ENCODE peak calls at places on chromosomes 7 and 10, in six cellular contexts. I, J, S, R, T and X are unnamed samples.

GRCh38 chr10:116185199-116185598 is 87.8 kb downstream of the GFRA1 start:
- DNase-seq in I (no peak), J (no peak), S (no peak), R (no peak), T (no peak), X (no peak)

GRCh38 chr10:82190432-82191260 is 315.7 kb downstream of the NRG3 start:
- DNase-seq in I (no peak), J (peak), S (no peak), R (no peak), T (no peak), X (no peak)

GRCh38 chr10:72087969-72088878 is at the start of gene SPOCK2:
- DNase-seq in I (no peak), J (peak), S (no peak), R (no peak), T (no peak), X (peak)

GRCh38 chr7:20152511-20152910 is 64.7 kb downstream of the MACC1 start:
- DNase-seq in I (no peak), J (no peak), S (no peak), R (no peak), T (no peak), X (no peak)

GRCh38 chr7:24574365-24574764 is 1.1 kb downstream of the PALS2 start:
- DNase-seq in I (no peak), J (no peak), S (no peak), R (peak), T (no peak), X (no peak)

GRCh38 chr10:68870545-68871104 is 30.5 kb upstream of the DDX50 start:
- DNase-seq in I (no peak), J (no peak), S (no peak), R (no peak), T (no peak), X (no peak)

GRCh38 chr7:158238616-158239289 is 348.9 kb downstream of the PTPRN2 start:
- DNase-seq in I (no peak), J (no peak), S (no peak), R (no peak), T (no peak), X (no peak)

GRCh38 chr10:102565793-102566192 is 62.0 kb downstream of the SUFU start:
- DNase-seq in I (no peak), J (no peak), S (no peak), R (no peak), T (peak), X (peak)

GRCh38 chr7:21338728-21339164 is 89.1 kb upstream of the SP4 start:
- DNase-seq in I (no peak), J (peak), S (no peak), R (no peak), T (no peak), X (peak)

GRCh38 chr7:140640727-140641531 is at the start of gene DENND2A:
- DNase-seq in I (no peak), J (peak), S (no peak), R (peak), T (no peak), X (peak)

GRCh38 chr7:106167439-106168136 is 55.5 kb upstream of the SYPL1 start:
- DNase-seq in I (no peak), J (no peak), S (no peak), R (no peak), T (no peak), X (peak)

GRCh38 chr7:98091061-98091460 is 15.6 kb upstream of the LMTK2 start:
- DNase-seq in I (no peak), J (no peak), S (no peak), R (no peak), T (no peak), X (no peak)

GRCh38 chr10:126476256-126476655 is 88.0 kb upstream of the ADAM12 start:
- DNase-seq in I (no peak), J (no peak), S (no peak), R (no peak), T (no peak), X (no peak)

GRCh38 chr10:96384471-96384870 is 25.7 kb upstream of the OPALIN start:
- DNase-seq in I (no peak), J (no peak), S (no peak), R (no peak), T (no peak), X (no peak)

GRCh38 chr10:88764110-88764509 is 4.3 kb downstream of the LIPN start:
- DNase-seq in I (no peak), J (no peak), S (no peak), R (no peak), T (no peak), X (no peak)

GRCh38 chr10:109588259-109588658 is 335.1 kb downstream of the XPNPEP1 start:
- DNase-seq in I (no peak), J (no peak), S (no peak), R (no peak), T (no peak), X (no peak)

GRCh38 chr10:47312663-47312995 is 9.6 kb upstream of the GDF2 start:
- DNase-seq in I (no peak), J (no peak), S (no peak), R (no peak), T (no peak), X (no peak)

GRCh38 chr7:41872951-41873350 is 170.1 kb upstream of the INHBA start:
- DNase-seq in I (no peak), J (no peak), S (no peak), R (no peak), T (no peak), X (no peak)

GRCh38 chr7:13792208-13792607 is 197.3 kb downstream of the ETV1 start:
- DNase-seq in I (no peak), J (no peak), S (no peak), R (no peak), T (no peak), X (no peak)

GRCh38 chr7:28142650-28143049 is 37.9 kb downstream of the JAZF1 start:
- DNase-seq in I (no peak), J (no peak), S (no peak), R (no peak), T (no peak), X (peak)

GRCh38 chr10:90363799-90364483 is 493.9 kb downstream of the HTR7 start:
- DNase-seq in I (no peak), J (no peak), S (no peak), R (no peak), T (no peak), X (no peak)

GRCh38 chr10:29862926-29863614 is 196.3 kb downstream of the JCAD start:
- DNase-seq in I (no peak), J (peak), S (no peak), R (no peak), T (no peak), X (no peak)

GRCh38 chr7:46558482-46559193 is 637.6 kb upstream of the IGFBP3 start:
- DNase-seq in I (no peak), J (no peak), S (no peak), R (no peak), T (no peak), X (no peak)

GRCh38 chr10:60511823-60512222 is 122.1 kb upstream of the ANK3 start:
- DNase-seq in I (no peak), J (no peak), S (no peak), R (no peak), T (no peak), X (no peak)

GRCh38 chr7:100546868-100547800 is 8.1 kb downstream of the AGFG2 start:
- DNase-seq in I (no peak), J (peak), S (no peak), R (peak), T (no peak), X (no peak)

GRCh38 chr7:55271069-55271468 is 94.1 kb upstream of the LANCL2 start:
- DNase-seq in I (no peak), J (no peak), S (no peak), R (no peak), T (no peak), X (peak)

GRCh38 chr10:121753726-121754476 is 155.7 kb upstream of the FGFR2 start:
- DNase-seq in I (no peak), J (peak), S (peak), R (peak), T (no peak), X (peak)

GRCh38 chr10:97765201-97765600 is 6.6 kb downstream of the SFRP5 start:
- DNase-seq in I (no peak), J (no peak), S (no peak), R (no peak), T (no peak), X (no peak)

GRCh38 chr10:86288695-86289576 is 77.7 kb downstream of the GRID1 start:
- DNase-seq in I (no peak), J (no peak), S (no peak), R (no peak), T (no peak), X (no peak)

GRCh38 chr7:29865526-29865925 is 59.2 kb downstream of the WIPF3 start:
- DNase-seq in I (no peak), J (peak), S (no peak), R (no peak), T (peak), X (no peak)
- TF ChIP-seq MYC in I (no peak), J (no peak), S (no peak), R (no peak), T (no peak), X (no peak)

GRCh38 chr10:8137272-8137680 is 82.8 kb downstream of the GATA3 start:
- DNase-seq in I (no peak), J (no peak), S (no peak), R (no peak), T (no peak), X (no peak)

GRCh38 chr10:8136745-8137144 is 82.3 kb downstream of the GATA3 start:
- DNase-seq in I (no peak), J (no peak), S (no peak), R (no peak), T (no peak), X (no peak)

GRCh38 chr10:8130973-8131911 is 76.8 kb downstream of the GATA3 start:
- DNase-seq in I (peak), J (peak), S (peak), R (no peak), T (no peak), X (peak)

GRCh38 chr10:8129438-8129837 is 75.0 kb downstream of the GATA3 start:
- DNase-seq in I (no peak), J (no peak), S (no peak), R (no peak), T (no peak), X (no peak)

DNA sequence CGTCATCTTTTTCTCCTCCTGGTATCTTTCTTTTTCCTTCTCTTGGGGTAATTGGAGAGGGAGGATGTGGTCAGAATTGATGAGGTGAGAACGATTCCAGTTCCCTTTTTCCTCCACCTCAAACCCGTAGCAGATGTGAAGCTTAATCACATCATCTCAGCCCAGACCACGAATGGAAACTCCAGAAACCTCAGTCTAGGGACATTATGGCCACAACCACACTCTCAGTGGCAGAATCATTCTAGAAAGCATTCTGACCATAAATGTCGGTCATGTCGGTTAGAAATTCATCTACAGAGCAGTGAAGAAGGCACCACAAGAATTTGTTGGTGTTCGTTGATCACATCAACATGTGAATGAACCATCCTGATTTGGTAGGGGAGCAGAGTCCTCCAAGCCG is 78.7 kb downstream of the GATA3 start:
- DNase-seq in I (no peak), J (no peak), S (peak), R (no peak), T (no peak), X (peak)
- TF ChIP-seq POLR2A in I (no peak), J (no peak), S (no peak), R (no peak), T (no peak), X (no peak)

DNA sequence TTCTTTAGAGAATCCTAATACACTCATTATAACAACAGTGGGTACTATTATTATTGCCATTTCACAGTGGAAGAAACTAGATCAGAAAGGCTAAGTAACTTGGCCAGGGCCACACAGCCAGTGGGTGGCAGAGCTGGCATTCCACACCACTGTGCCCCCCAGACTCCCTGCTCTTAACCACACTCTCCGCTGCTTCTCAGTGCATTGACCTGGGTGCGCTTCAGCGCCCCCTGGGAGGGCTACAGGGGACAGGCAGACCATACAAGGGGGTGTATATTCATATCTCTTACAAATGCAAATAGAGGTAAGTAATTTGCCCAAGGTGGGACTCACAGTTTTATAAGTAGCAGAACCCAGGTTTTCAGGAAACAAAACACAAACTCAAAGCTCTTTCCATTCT is 77.0 kb upstream of the NMT2 start:
- DNase-seq in I (no peak), J (peak), S (no peak), R (peak), T (peak), X (peak)
- TF ChIP-seq MYC in I (no peak), J (no peak), S (no peak), R (no peak), T (no peak), X (no peak)

GRCh38 chr7:40612298-40612697 is 477.5 kb downstream of the SUGCT start:
- DNase-seq in I (no peak), J (no peak), S (no peak), R (no peak), T (no peak), X (no peak)
- TF ChIP-seq POLR2A in I (no peak), J (no peak), S (no peak), R (no peak), T (no peak), X (no peak)

GRCh38 chr7:124155400-124156022 is 122.6 kb upstream of the TMEM229A start:
- DNase-seq in I (peak), J (peak), S (no peak), R (no peak), T (peak), X (peak)
- TF ChIP-seq MYC in I (no peak), J (no peak), S (no peak), R (no peak), T (no peak), X (no peak)

GRCh38 chr7:44197487-44197886 is 3.3 kb upstream of the YKT6 start:
- DNase-seq in I (no peak), J (no peak), S (no peak), R (no peak), T (no peak), X (no peak)

GRCh38 chr7:44195901-44196300 is 4.9 kb upstream of the YKT6 start:
- DNase-seq in I (no peak), J (no peak), S (no peak), R (no peak), T (no peak), X (no peak)

GRCh38 chr7:44201813-44202212 is 1.0 kb downstream of the YKT6 start:
- DNase-seq in I (no peak), J (peak), S (no peak), R (no peak), T (no peak), X (no peak)

GRCh38 chr7:44196450-44196872 is 4.3 kb upstream of the YKT6 start:
- DNase-seq in I (peak), J (peak), S (no peak), R (peak), T (peak), X (peak)

GRCh38 chr7:44200699-44201461 is at the start of gene YKT6:
- DNase-seq in I (peak), J (peak), S (peak), R (peak), T (peak), X (peak)
- TF ChIP-seq POLR2A in I (peak), J (peak), S (peak), R (peak), T (peak), X (peak)

GRCh38 chr10:12543589-12543988 is 194.2 kb downstream of the CAMK1D start:
- DNase-seq in I (no peak), J (no peak), S (no peak), R (no peak), T (no peak), X (no peak)
- TF ChIP-seq MYC in I (no peak), J (no peak), S (no peak), R (no peak), T (no peak), X (no peak)

DNA sequence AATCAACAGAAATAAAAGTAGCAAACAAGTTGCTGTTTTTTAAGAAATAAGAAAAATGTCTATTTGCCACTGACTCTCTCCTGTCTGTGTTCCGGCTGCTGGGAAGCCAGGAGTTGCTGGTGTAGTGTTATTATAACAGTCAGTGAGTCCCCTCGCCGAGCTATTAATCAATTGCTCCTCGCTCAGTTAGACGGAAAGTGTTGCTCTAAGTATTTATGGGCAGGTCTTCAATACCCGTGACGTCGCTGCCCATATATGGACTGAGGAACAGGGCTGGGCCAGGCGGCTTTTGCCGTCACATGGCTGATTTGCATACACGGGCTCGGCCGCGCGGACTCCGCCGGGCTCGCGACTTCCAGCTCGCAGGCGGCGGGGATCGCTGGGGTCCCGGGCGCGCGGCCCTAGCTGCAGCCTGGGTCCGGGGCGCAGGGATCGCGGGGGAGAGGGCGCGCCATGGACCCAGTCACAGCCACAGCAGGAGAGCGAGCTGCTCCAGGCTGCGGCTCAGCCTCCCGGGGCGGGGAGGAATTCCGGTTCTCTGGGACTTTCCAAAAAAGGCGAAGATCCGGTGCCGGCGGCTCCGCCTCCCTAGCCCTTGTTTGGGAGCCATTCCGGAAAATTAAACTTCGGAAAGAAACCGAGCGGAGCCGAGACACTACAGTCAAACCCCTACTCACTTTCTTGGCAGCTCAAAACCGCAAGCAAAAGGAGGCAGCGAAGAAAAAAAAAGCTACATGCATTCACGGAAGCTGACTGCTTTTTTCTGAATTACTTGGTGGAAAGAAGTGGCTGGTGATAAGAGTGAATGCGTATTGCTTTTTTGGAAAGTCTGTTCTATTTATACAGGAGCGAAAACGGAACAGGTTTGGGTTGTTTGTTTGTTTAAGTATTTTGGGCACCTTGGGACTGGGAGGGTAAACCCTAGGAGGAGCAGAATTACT is at the start of gene EGR2:
- DNase-seq in I (peak), J (peak), S (peak), R (peak), T (peak), X (peak)
- TF ChIP-seq POLR2A in I (no peak), J (no peak), S (peak), R (peak), T (no peak), X (peak)